ENCODE peak calls at places on chromosomes 6 and 20, in eight cellular contexts. A is GM12878; U is choroid plexus epithelial cell; V is caudate nucleus; T is activated CD4-positive, alpha-beta T cell treated with anti-CD3 and anti-CD28 coated beads, Interleukin-2, amount 50 U/mL, for 48 hours; I is activated CD4-positive, CD25-positive, alpha-beta regulatory T cell; M is stimulated activated CD4-positive, alpha-beta T cell treated with anti-CD3 and anti-CD28 coated beads, Interleukin-15, amount 100 ng/mL, for 1 hour; Z is activated naive CD4-positive, alpha-beta T cell treated with Interleukin-2 at 50 U/mL for 16 hours. H is an unnamed sample.

GRCh38 chr6:28263946-28264345 is 3.0 kb upstream of the ZSCAN26 start:
- DNase-seq in A (no peak), Z (no peak), I (no peak), U (peak), M (no peak), T (no peak), V (no peak), H (no peak)

GRCh38 chr6:93424303-93425064 is 5.1 kb upstream of the EPHA7 start:
- DNase-seq in U (peak), M (no peak), T (no peak), Z (no peak), V (no peak), I (no peak), A (no peak), H (no peak)

GRCh38 chr20:347640-348484 is 951 bp downstream of the NRSN2 start:
- DNase-seq in V (peak), I (peak), M (peak), U (peak), T (peak), A (peak), Z (peak), H (peak)

GRCh38 chr6:133610271-133610840 is 278.6 kb upstream of the TCF21 start:
- DNase-seq in M (no peak), A (no peak), T (no peak), U (peak), V (no peak), I (no peak), Z (no peak), H (no peak)

GRCh38 chr20:419556-420168 is 11.6 kb downstream of the RBCK1 start:
- DNase-seq in Z (no peak), U (no peak), A (no peak), T (no peak), M (no peak), I (no peak), V (no peak), H (no peak)

GRCh38 chr6:1395496-1395895 is 6.1 kb downstream of the FOXF2 start:
- DNase-seq in U (no peak), T (no peak), M (no peak), Z (no peak), V (no peak), A (no peak), I (no peak), H (no peak)

GRCh38 chr20:44343162-44343675 is 6.4 kb downstream of the R3HDML start:
- DNase-seq in U (no peak), Z (no peak), M (no peak), V (no peak), A (no peak), I (no peak), T (no peak), H (no peak)

GRCh38 chr6:32154514-32155161 is 697 bp downstream of the PPT2 start:
- DNase-seq in M (no peak), Z (peak), A (no peak), V (peak), I (peak), U (peak), T (peak), H (peak)

GRCh38 chr6:124958759-124959354 is 3.4 kb upstream of the RNF217 start:
- DNase-seq in Z (no peak), U (peak), A (no peak), M (no peak), T (no peak), I (no peak), V (no peak), H (no peak)

GRCh38 chr6:95581073-95581472 is 3.7 kb downstream of the MANEA start:
- DNase-seq in Z (no peak), U (peak), M (no peak), I (no peak), V (no peak), T (no peak), A (no peak), H (no peak)

GRCh38 chr6:125718109-125718508 is 31.3 kb upstream of the HEY2 start:
- DNase-seq in T (no peak), M (no peak), I (no peak), Z (no peak), U (no peak), A (no peak), V (no peak), H (no peak)

GRCh38 chr6:140371360-140371870 is 997.0 kb upstream of the CITED2 start:
- DNase-seq in T (no peak), V (no peak), M (no peak), I (no peak), A (no peak), Z (no peak), U (peak), H (no peak)

GRCh38 chr6:100470721-100471120 is 6.0 kb upstream of the SIM1 start:
- DNase-seq in A (no peak), Z (no peak), U (no peak), M (no peak), I (no peak), V (no peak), T (no peak), H (no peak)

GRCh38 chr6:82570083-82570482 is 206.5 kb downstream of the TPBG start:
- DNase-seq in Z (no peak), T (no peak), I (no peak), M (no peak), A (no peak), U (peak), V (no peak), H (no peak)

GRCh38 chr6:54525731-54526130 is 217.5 kb downstream of the TINAG start:
- DNase-seq in A (no peak), U (peak), M (no peak), I (no peak), Z (no peak), V (no peak), T (no peak), H (no peak)

GRCh38 chr6:36848658-36849441 is 9.6 kb upstream of the CPNE5 start:
- DNase-seq in A (no peak), U (no peak), V (peak), I (no peak), T (no peak), Z (no peak), M (no peak), H (no peak)

GRCh38 chr6:26296857-26297648 is 67.9 kb upstream of the BTN3A2 start:
- DNase-seq in U (peak), I (no peak), M (no peak), Z (no peak), V (no peak), A (no peak), T (no peak), H (no peak)

GRCh38 chr20:31716818-31717477 is 5.7 kb downstream of the BCL2L1 start:
- DNase-seq in I (no peak), A (no peak), T (peak), Z (no peak), M (no peak), U (no peak), V (no peak), H (no peak)

GRCh38 chr6:53436904-53437303 is 88.2 kb upstream of the ELOVL5 start:
- DNase-seq in M (no peak), U (peak), Z (no peak), A (no peak), V (no peak), T (no peak), I (no peak), H (no peak)

GRCh38 chr6:13427838-13428527 is 59.4 kb downstream of the GFOD1 start:
- DNase-seq in A (peak), M (peak), I (peak), U (no peak), V (no peak), T (peak), Z (peak), H (no peak)

GRCh38 chr6:72031471-72031870 is 145.1 kb downstream of the RIMS1 start:
- DNase-seq in T (no peak), A (no peak), M (no peak), Z (no peak), I (no peak), U (peak), V (no peak), H (no peak)

GRCh38 chr6:53297004-53297403 is 51.7 kb downstream of the ELOVL5 start:
- DNase-seq in T (no peak), M (no peak), I (no peak), Z (no peak), A (no peak), V (no peak), U (no peak), H (no peak)

GRCh38 chr6:108762394-108762793 is 85.8 kb upstream of the ARMC2 start:
- DNase-seq in U (no peak), M (no peak), A (no peak), I (no peak), T (no peak), Z (no peak), V (no peak), H (no peak)

GRCh38 chr6:23454090-23454998 is 671.7 kb upstream of the NRSN1 start:
- DNase-seq in Z (no peak), T (no peak), M (no peak), U (peak), I (no peak), A (no peak), V (no peak), H (no peak)

GRCh38 chr20:16491277-16491912 is 81.9 kb downstream of the KIF16B start:
- DNase-seq in I (no peak), M (no peak), U (no peak), A (peak), T (no peak), Z (no peak), V (no peak), H (no peak)

GRCh38 chr6:148593130-148593812 is 153.6 kb upstream of the UST start:
- DNase-seq in V (no peak), Z (no peak), A (no peak), T (no peak), U (no peak), I (no peak), M (no peak), H (no peak)

GRCh38 chr6:4607026-4607704 is 169.0 kb upstream of the CDYL start:
- DNase-seq in U (peak), I (no peak), V (peak), A (no peak), M (no peak), Z (no peak), T (no peak), H (no peak)

GRCh38 chr20:60132162-60132826 is 174.1 kb downstream of the CDH26 start:
- DNase-seq in I (no peak), V (no peak), A (no peak), U (no peak), Z (no peak), M (no peak), T (no peak), H (no peak)

GRCh38 chr20:58721951-58722371 is 29.4 kb downstream of the NPEPL1 start:
- DNase-seq in T (no peak), U (no peak), I (no peak), A (no peak), Z (no peak), M (no peak), V (no peak), H (no peak)

GRCh38 chr6:21587182-21587924 is 6.2 kb upstream of the SOX4 start:
- DNase-seq in T (peak), M (no peak), A (no peak), U (peak), V (peak), I (no peak), Z (peak), H (no peak)

GRCh38 chr6:7550433-7550801 is 8.9 kb downstream of the DSP start:
- DNase-seq in U (no peak), Z (no peak), A (no peak), I (no peak), M (no peak), V (no peak), T (no peak), H (no peak)

GRCh38 chr6:169935348-169935718 is 183.9 kb downstream of the ERMARD start:
- DNase-seq in M (no peak), Z (no peak), U (no peak), A (no peak), T (no peak), I (no peak), V (no peak), H (no peak)

GRCh38 chr6:148451690-148452089 is 109.1 kb downstream of the SASH1 start:
- DNase-seq in V (no peak), T (peak), I (no peak), U (peak), M (no peak), A (no peak), Z (peak), H (no peak)

GRCh38 chr6:8100159-8100854 is 2.0 kb downstream of the EEF1E1 start:
- DNase-seq in Z (no peak), U (no peak), I (no peak), V (no peak), T (no peak), A (no peak), M (no peak), H (no peak)

GRCh38 chr20:45402946-45403345 is 5.1 kb upstream of the DBNDD2 start:
- DNase-seq in Z (no peak), M (no peak), T (no peak), A (no peak), I (no peak), V (no peak), U (peak), H (no peak)

GRCh38 chr6:158865769-158866168 is 46.6 kb upstream of the EZR start:
- DNase-seq in U (no peak), A (no peak), I (no peak), V (no peak), Z (no peak), M (no peak), T (no peak), H (no peak)